ENCODE peak calls at places on chromosome 6, in eight cellular contexts. S, J, F, T, E, W, O and Q are unnamed samples.
A peak's percentile ranks its signal among the peaks of the same experiment; 100 is the strongest.

GRCh38 chr6:26553264-26553738 is 15.1 kb downstream of the HMGN4 start:
- DNase-seq in T (peak; percentile 68), F (no peak), O (peak; percentile 86), E (peak; percentile 81), S (peak; percentile 81), J (peak; percentile 40), W (peak; percentile 68), Q (peak; percentile 88)

GRCh38 chr6:152368761-152369624 is 268.2 kb downstream of the SYNE1 start:
- DNase-seq in O (no peak), T (no peak), S (no peak), J (no peak), E (peak; percentile 53), F (no peak), W (no peak), Q (no peak)

GRCh38 chr6:32668226-32668747 is 1.8 kb upstream of the HLA-DQB1 start:
- DNase-seq in T (peak; percentile 82), E (peak; percentile 23), O (peak; percentile 85), W (no peak), S (no peak), F (peak; percentile 75), J (peak; percentile 20), Q (peak; percentile 31)

GRCh38 chr6:12605888-12606345 is 110.7 kb upstream of the PHACTR1 start:
- DNase-seq in W (peak; percentile 51), F (peak; percentile 84), J (peak; percentile 56), T (peak; percentile 67), E (peak; percentile 81), S (peak; percentile 41), O (peak; percentile 82), Q (peak; percentile 46)

GRCh38 chr6:167037762-167038161 is 38.6 kb downstream of the CEP43 start:
- DNase-seq in O (no peak), W (no peak), F (no peak), S (no peak), E (no peak), J (no peak), T (no peak), Q (no peak)

GRCh38 chr6:36621371-36621855 is 27.3 kb downstream of the SRSF3 start:
- DNase-seq in J (no peak), F (no peak), E (no peak), O (no peak), S (no peak), W (no peak), T (no peak), Q (no peak)

GRCh38 chr6:31697555-31697954 is 5.6 kb downstream of the ABHD16A start:
- DNase-seq in T (no peak), S (no peak), J (no peak), E (no peak), O (no peak), F (no peak), W (no peak), Q (no peak)

GRCh38 chr6:137933696-137934095 is 66.6 kb downstream of the TNFAIP3 start:
- DNase-seq in W (peak; percentile 89), F (peak; percentile 93), T (no peak), J (no peak), E (peak; percentile 82), S (no peak), O (no peak), Q (no peak)

GRCh38 chr6:376823-377571 is 14.6 kb upstream of the IRF4 start:
- DNase-seq in J (no peak), S (peak; percentile 21), F (no peak), E (no peak), T (no peak), O (no peak), W (no peak), Q (no peak)

GRCh38 chr6:55210952-55211351 is 36.6 kb downstream of the HCRTR2 start:
- DNase-seq in T (no peak), E (no peak), S (no peak), J (no peak), O (no peak), F (no peak), W (no peak), Q (no peak)

GRCh38 chr6:130215526-130215925 is 7.2 kb downstream of the SAMD3 start:
- DNase-seq in E (no peak), T (no peak), F (no peak), S (peak; percentile 10), W (no peak), O (no peak), J (peak; percentile 19), Q (peak; percentile 37)

GRCh38 chr6:169145991-169146501 is 107.6 kb downstream of the THBS2 start:
- DNase-seq in T (no peak), J (no peak), O (peak; percentile 82), E (peak; percentile 57), W (peak; percentile 54), S (no peak), F (peak; percentile 73), Q (no peak)